ENCODE peak calls at places on chromosomes 7 and 10, in five cellular contexts. I is AG10803, C is upper lobe of right lung, B is tibial artery, T is Calu3. W is an unnamed sample.

GRCh38 chr10:23533212-23533611 is 94.3 kb downstream of the OTUD1 start:
- DNase-seq in I (no peak), C (no peak), B (no peak), T (no peak), W (no peak)

GRCh38 chr10:21733710-21734109 is 199.7 kb downstream of the MLLT10 start:
- DNase-seq in I (peak; percentile 9), C (no peak), B (no peak), T (no peak), W (no peak)

GRCh38 chr10:32256613-32257437 is 90.1 kb downstream of the EPC1 start:
- DNase-seq in I (peak; percentile 35), C (peak; percentile 80), B (peak; percentile 60), T (peak; percentile 57), W (peak; percentile 18)

GRCh38 chr7:150451097-150451793 is 815 bp downstream of the GIMAP8 start:
- DNase-seq in I (no peak), C (no peak), B (peak; percentile 66), T (no peak), W (no peak)

GRCh38 chr7:18177129-18177814 is 149.6 kb upstream of the PRPS1L1 start:
- DNase-seq in I (no peak), C (no peak), B (no peak), T (peak; percentile 71), W (no peak)

GRCh38 chr7:42573904-42574692 is 337.1 kb upstream of the GLI3 start:
- DNase-seq in I (peak; percentile 16), C (no peak), B (no peak), T (no peak), W (no peak)

GRCh38 chr7:31307941-31308340 is 32.6 kb downstream of the NEUROD6 start:
- DNase-seq in I (no peak), C (no peak), B (no peak), T (no peak), W (no peak)

GRCh38 chr10:28587970-28588290 is 55.0 kb downstream of the WAC start:
- DNase-seq in I (peak; percentile 46), C (no peak), B (no peak), T (no peak), W (peak; percentile 34)

GRCh38 chr10:94211187-94211529 is 151.6 kb downstream of the NOC3L start:
- DNase-seq in I (no peak), C (no peak), B (no peak), T (no peak), W (no peak)

GRCh38 chr7:22799633-22800032 is 23.0 kb downstream of the TOMM7 start:
- DNase-seq in I (no peak), C (no peak), B (no peak), T (no peak), W (no peak)

GRCh38 chr7:120985130-120985758 is 3.3 kb upstream of the CPED1 start:
- DNase-seq in I (no peak), C (no peak), B (no peak), T (no peak), W (no peak)

GRCh38 chr7:37054631-37055300 is 330.5 kb upstream of the AOAH start:
- DNase-seq in I (no peak), C (no peak), B (no peak), T (no peak), W (no peak)

GRCh38 chr7:123557016-123557630 is 495 bp downstream of the NDUFA5 start:
- DNase-seq in I (peak; percentile 32), C (no peak), B (no peak), T (peak; percentile 2), W (peak; percentile 4)

GRCh38 chr10:99905971-99906370 is 103.8 kb downstream of the DNMBP start:
- DNase-seq in I (no peak), C (no peak), B (no peak), T (no peak), W (no peak)

GRCh38 chr7:145289384-145289783 is 453.5 kb upstream of the TPK1 start:
- DNase-seq in I (no peak), C (no peak), B (no peak), T (no peak), W (no peak)

GRCh38 chr10:75203724-75204123 is 6.9 kb upstream of the VDAC2 start:
- DNase-seq in I (no peak), C (no peak), B (no peak), T (no peak), W (no peak)

DNA sequence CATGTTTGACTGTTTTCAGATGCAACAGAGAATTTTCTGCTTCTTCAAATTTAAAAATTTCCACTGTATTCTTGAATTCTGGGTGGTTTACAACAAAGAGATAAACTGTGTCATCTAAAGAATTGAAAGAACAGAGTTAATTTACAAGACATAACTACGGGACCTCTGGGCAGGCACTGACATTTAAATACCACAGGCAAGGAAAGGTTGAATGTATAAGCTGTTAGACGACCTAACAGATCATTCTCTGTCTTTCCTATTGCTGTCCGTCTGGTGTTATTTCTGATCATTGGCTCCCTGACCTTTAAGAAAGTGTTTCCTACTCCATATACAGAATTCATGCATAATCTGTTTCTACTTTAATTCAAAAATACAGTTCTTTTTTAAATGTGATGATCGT is 15.5 kb upstream of the PON3 start:
- DNase-seq in I (no peak), C (no peak), B (no peak), T (no peak), W (no peak)
- TF ChIP-seq CTCF in I (no peak), C (no peak), B (no peak), T (no peak), W (no peak)

GRCh38 chr10:14470920-14471319 is 140.2 kb upstream of the FRMD4A start:
- DNase-seq in I (no peak), C (no peak), B (no peak), T (no peak), W (no peak)
- TF ChIP-seq CTCF in I (no peak), C (no peak), B (no peak), T (no peak), W (no peak)

DNA sequence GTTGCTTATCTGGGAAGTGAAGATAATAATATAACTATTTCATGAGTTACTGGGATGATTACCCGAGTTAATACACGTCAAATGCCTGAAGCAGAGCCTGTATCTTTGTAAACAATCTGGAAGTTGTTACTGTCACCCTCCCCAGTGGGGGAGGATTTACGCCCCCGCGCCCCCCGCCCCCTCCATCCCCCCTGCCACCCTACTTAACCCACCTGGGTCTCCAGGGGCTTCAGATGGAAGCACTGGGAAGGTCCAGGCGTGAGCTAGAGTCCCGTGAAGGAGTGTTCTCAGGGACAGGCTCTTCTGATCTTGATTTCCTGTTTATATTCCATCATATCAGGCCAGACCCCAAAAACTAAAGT is 691 bp upstream of the PPA1 start:
- DNase-seq in I (no peak), C (no peak), B (no peak), T (no peak), W (no peak)
- TF ChIP-seq CTCF in I (no peak), C (no peak), B (no peak), T (no peak), W (no peak)

GRCh38 chr7:132614428-132615076 is 38.3 kb upstream of the PLXNA4 start:
- DNase-seq in I (peak; percentile 26), C (peak; percentile 68), B (peak; percentile 47), T (peak; percentile 2), W (no peak)
- TF ChIP-seq CTCF in I (no peak), C (peak; percentile 16), B (no peak), T (no peak), W (peak; percentile 39)

GRCh38 chr7:89339748-89340147 is 544.2 kb upstream of the TEX47 start:
- DNase-seq in I (no peak), C (no peak), B (no peak), T (no peak), W (no peak)

GRCh38 chr7:89332026-89332425 is 536.5 kb upstream of the TEX47 start:
- DNase-seq in I (peak; percentile 4), C (no peak), B (no peak), T (no peak), W (no peak)

GRCh38 chr7:89335490-89335889 is 540.0 kb upstream of the TEX47 start:
- DNase-seq in I (no peak), C (no peak), B (no peak), T (no peak), W (no peak)

DNA sequence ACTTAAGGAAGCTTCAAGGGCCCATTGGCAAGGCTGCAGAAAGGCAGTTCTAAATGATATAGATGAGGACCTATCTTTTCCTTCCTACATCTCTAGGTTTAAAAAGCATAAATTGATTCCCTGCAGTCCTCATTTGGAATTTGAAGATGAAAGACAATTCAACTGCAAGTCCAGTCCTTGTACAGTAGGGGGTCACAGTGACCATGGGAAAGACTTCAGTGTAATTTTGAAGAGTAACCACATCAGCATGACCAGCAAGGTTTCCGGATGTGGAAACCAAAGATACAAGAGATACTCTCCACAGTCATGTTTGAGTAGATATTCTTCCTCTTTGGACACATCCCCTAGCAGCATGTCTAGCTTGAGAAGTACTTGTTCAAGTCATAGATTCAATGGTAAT is 539.2 kb upstream of the TEX47 start:
- DNase-seq in I (no peak), C (no peak), B (no peak), T (no peak), W (no peak)
- TF ChIP-seq CTCF in I (no peak), C (peak; percentile 25), B (no peak), T (no peak), W (no peak)

DNA sequence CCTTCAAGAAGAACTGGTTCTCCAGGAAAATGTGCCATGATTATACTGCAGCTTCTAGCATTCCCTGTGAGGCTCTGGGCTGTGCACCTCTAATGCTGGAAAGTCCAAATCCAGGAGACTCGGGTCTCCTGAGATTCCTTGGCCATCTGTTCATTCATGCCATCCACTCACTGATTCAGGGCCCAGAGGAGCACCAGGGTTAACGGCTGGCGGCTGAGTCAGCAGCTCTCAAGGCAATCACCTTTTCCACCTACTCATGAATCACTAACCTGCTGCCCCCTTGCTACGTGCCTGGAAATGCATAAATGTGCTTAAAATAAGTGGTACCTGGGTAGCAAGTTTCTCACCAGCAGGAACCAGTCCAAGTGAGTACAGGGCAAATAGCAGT is 132.7 kb downstream of the KCNMA1 start:
- DNase-seq in I (no peak), C (no peak), B (no peak), T (peak; percentile 54), W (peak; percentile 57)
- TF ChIP-seq CTCF in I (peak; percentile 4), C (no peak), B (no peak), T (no peak), W (peak; percentile 42)

DNA sequence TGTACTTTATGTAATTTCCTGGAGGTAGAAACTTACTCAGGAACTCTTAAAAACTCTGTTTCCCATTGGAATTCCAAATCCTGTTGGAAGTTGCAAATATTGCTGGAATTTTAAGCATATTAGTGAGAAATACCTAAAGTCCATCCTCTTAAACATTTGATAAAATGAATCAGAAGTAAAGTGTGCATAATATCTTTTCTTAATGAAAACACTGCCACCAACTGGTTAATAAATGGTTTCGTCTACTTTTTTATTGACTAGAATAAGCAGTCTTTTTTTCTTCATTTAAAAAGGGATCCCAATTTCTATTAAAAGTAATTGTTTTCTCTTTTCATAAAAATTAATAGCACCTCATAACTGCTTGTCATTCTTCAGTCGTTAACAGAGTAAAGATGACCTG is 28.3 kb downstream of the NPS start:
- DNase-seq in I (peak; percentile 14), C (no peak), B (no peak), T (no peak), W (no peak)
- TF ChIP-seq CTCF in I (no peak), C (peak; percentile 15), B (no peak), T (no peak), W (peak; percentile 39)